ENCODE peak calls at places on chromosomes 2 and 18, in five cellular contexts. A, Y, V, T and I are unnamed samples.

GRCh38 chr18:76973512-76974302 is 151.3 kb downstream of the ZNF236 start:
- DNase-seq in A (no peak), Y (no peak), V (no peak), T (no peak), I (no peak)

GRCh38 chr2:237689569-237690131 is 62.3 kb downstream of the LRRFIP1 start:
- DNase-seq in A (peak; percentile 18), Y (no peak), V (no peak), T (peak; percentile 80), I (no peak)

GRCh38 chr2:203594541-203594940 is 59.4 kb upstream of the RAPH1 start:
- DNase-seq in A (no peak), Y (peak; percentile 44), V (peak; percentile 31), T (no peak), I (peak; percentile 81)

GRCh38 chr18:73895701-73896100 is 251.9 kb downstream of the FBXO15 start:
- DNase-seq in A (no peak), Y (no peak), V (no peak), T (no peak), I (no peak)

GRCh38 chr2:85435220-85435958 is 16.9 kb downstream of the SH2D6 start:
- DNase-seq in A (no peak), Y (no peak), V (no peak), T (no peak), I (no peak)

GRCh38 chr18:12403601-12404506 is 3.9 kb upstream of the PRELID3A start:
- DNase-seq in A (no peak), Y (peak; percentile 90), V (peak; percentile 74), T (no peak), I (peak; percentile 92)

GRCh38 chr18:62069556-62069955 is 117.3 kb downstream of the PIGN start:
- DNase-seq in A (no peak), Y (peak; percentile 27), V (no peak), T (no peak), I (peak; percentile 45)

GRCh38 chr2:11822746-11823411 is 76.4 kb downstream of the LPIN1 start:
- DNase-seq in A (no peak), Y (no peak), V (no peak), T (no peak), I (no peak)

GRCh38 chr2:52518673-52519072 is 1248.9 kb upstream of the CHAC2 start:
- DNase-seq in A (no peak), Y (no peak), V (no peak), T (no peak), I (peak; percentile 52)

GRCh38 chr2:241895732-241896641 is 26.5 kb downstream of the RTP5 start:
- DNase-seq in A (no peak), Y (peak; percentile 77), V (no peak), T (peak; percentile 44), I (peak; percentile 71)

GRCh38 chr2:199870581-199870980 is 19.6 kb upstream of the FTCDNL1 start:
- DNase-seq in A (no peak), Y (no peak), V (no peak), T (no peak), I (no peak)

GRCh38 chr2:1937480-1937879 is 193.2 kb upstream of the PXDN start:
- DNase-seq in A (no peak), Y (no peak), V (no peak), T (no peak), I (no peak)

GRCh38 chr2:172817411-172817810 is 81.8 kb downstream of the RAPGEF4 start:
- DNase-seq in A (no peak), Y (no peak), V (no peak), T (no peak), I (no peak)

GRCh38 chr2:172811027-172811426 is 75.4 kb downstream of the RAPGEF4 start:
- DNase-seq in A (no peak), Y (no peak), V (no peak), T (no peak), I (peak; percentile 40)

DNA sequence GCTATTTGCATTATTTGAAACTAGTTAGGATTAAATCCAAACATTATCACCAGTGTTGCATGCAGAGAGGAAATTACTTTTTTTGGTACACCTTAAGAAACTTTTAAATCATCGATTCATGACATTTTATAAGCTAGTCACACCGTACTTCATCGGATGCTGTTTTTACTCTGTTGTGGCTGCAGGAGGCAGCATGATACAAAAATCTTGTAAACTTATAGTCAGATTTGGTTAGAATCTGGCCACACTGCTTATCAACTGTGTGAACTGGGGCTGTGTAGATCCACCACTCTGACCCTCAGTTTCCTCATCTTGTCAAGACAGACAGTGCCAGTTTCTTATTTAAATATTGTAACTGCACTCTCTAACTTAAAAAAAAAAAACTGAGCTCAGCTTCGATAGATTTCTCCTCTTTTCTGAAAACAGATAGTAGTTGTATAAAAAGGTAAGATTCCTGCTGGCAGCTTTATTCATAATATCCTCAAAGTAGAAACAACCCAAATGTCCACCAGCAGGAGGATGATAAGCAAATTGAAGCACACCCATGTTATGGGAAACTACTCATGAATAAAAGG is 77.8 kb downstream of the RAPGEF4 start:
- DNase-seq in A (no peak), Y (peak; percentile 69), V (peak; percentile 29), T (no peak), I (peak; percentile 58)
- TF ChIP-seq CTCF in A (no peak), Y (peak; percentile 71), V (peak; percentile 53), T (peak; percentile 49), I (peak; percentile 66)

DNA sequence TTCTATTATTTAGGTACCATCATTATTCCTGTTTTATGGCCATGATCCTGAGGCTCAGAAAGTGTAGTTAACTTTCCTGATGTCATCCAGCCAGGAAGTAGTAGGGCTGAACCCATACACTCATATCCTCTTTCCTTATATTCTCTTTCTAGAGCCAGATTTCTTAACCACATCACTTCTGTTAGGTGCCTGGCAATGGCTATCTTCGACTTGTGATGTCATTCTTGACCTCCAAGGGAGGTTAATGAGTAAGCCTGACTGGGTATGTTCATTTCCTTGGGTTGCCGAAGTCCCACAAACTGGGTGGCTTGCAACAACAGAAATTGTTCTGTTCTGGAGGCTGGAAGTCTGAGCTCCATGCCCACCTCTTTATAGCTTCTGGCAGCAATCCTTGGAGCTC is 43.4 kb downstream of the ITGB6 start:
- DNase-seq in A (no peak), Y (peak; percentile 83), V (peak; percentile 61), T (no peak), I (peak; percentile 72)
- H3K4me3 ChIP-seq in A (no peak overlapping the region), Y (no peak overlapping the region), V (no peak overlapping the region), T (no peak overlapping the region), I (no peak overlapping the region)

DNA sequence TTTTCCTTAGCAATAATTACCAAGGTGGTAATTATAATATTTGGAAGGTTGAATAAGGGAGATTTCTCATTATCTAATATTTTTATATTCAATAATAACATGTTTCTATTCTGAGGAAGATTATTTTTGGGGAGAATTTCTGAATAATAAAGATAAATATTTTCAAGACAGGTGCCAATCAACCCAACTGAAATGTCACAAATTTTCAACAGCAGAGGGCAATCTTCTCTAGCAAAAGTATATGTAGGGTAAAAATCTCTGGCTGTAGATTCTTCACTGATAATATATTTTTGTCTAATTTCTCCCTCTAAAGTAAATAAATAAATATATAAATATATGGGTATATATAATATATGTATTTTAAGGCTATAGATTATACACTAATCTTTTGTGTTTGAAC is 1187.2 kb upstream of the CRIM1 start:
- DNase-seq in A (no peak), Y (no peak), V (no peak), T (no peak), I (no peak)
- TF ChIP-seq CTCF in A (no peak), Y (no peak), V (no peak), T (no peak), I (no peak)

DNA sequence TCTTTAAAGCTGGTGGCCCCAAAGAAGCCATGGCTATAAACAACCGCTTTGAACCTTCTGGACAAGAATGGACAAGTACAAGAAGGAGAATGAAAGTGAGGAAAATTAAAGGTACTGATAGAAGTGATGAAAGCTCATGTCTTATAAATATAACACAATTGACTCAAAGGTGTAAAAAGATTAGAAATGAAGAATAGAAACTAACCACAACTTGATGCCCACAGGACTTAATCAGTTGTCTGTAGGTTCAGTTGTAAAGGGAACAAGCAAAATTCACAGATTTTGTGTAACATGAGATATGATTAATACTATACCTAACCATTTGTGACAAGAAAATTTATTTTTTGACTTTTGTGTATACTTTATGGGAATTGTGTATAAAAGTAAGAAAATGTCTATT is 135.7 kb downstream of the NUP35 start:
- DNase-seq in A (no peak), Y (no peak), V (no peak), T (no peak), I (no peak)
- H3K4me3 ChIP-seq in A (no peak overlapping the region), Y (no peak overlapping the region), V (no peak overlapping the region), T (no peak overlapping the region), I (no peak overlapping the region)

GRCh38 chr2:69437751-69438154 is 518 bp upstream of the NFU1 start:
- DNase-seq in A (peak; percentile 18), Y (no peak), V (no peak), T (no peak), I (no peak)

GRCh38 chr2:69434753-69435152 is 2.5 kb downstream of the NFU1 start:
- DNase-seq in A (no peak), Y (no peak), V (no peak), T (no peak), I (no peak)

GRCh38 chr2:69436594-69436936 is 670 bp downstream of the NFU1 start:
- DNase-seq in A (no peak), Y (no peak), V (peak; percentile 28), T (no peak), I (peak; percentile 23)

GRCh38 chr2:69438580-69438979 is 1.3 kb upstream of the NFU1 start:
- DNase-seq in A (no peak), Y (no peak), V (no peak), T (no peak), I (no peak)

DNA sequence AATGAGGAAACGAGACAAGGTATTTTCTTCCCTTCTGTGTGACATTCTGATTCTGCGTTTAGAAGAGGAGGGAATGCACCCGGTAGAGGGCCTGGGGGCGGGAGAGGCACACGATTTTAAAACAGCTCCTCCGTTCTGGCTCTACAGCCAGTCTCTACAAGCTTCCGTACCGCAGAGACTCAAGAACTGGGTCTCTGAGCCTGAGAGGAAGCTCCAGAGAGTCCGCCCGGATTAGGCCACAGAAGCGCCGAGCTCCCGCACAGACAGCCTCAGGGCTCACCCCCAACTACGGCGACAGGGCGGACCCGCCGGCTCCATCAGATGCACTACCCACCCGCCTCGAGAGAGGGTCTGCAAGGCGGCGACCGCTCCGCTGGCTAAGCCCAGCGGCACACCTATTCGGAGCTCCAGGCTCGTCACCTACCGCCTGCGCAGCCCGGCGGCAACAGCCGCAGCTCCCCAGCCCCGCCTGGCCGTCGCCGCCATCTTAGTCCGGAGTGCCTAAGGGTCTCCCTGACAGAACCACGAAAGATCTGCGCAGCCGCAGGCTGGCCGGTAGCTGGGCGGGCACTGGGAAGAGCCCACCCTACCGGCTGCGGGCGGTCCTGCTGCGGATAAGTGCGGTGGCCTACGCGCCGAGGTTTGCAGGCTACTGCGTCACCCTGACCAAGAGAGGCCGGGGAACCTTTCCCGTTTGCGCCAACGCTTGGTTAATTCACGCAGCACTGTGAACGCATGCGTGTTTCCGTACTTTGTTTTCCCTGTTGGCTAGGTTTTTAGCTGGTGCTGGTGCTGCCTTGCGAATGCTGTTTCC is at the start of gene NFU1:
- DNase-seq in A (peak; percentile 91), Y (peak; percentile 98), V (peak; percentile 98), T (peak; percentile 96), I (peak; percentile 98)
- TF ChIP-seq CTCF in A (peak; percentile 54), Y (peak; percentile 63), V (peak; percentile 67), T (peak; percentile 76), I (peak; percentile 76)